ENCODE peak calls at places on chromosomes 5 and 9, in four cellular contexts. M is HepG2, G is GM23338, Y is hepatocyte. R is an unnamed sample.

GRCh38 chr9:121450241-121450640 is 49.4 kb downstream of the GGTA1 start:
- DNase-seq in M (no peak), G (no peak), Y (peak; percentile 46), R (no peak)

GRCh38 chr9:112174965-112175795 is at the start of gene SUSD1:
- DNase-seq in M (peak; percentile 31), G (peak; percentile 72), Y (peak; percentile 74), R (peak; percentile 47)

GRCh38 chr5:176387384-176387925 is 943 bp downstream of the NOP16 start:
- DNase-seq in M (no peak), G (no peak), Y (no peak), R (no peak)

GRCh38 chr5:141199359-141200235 is at the start of gene PCDHB11:
- DNase-seq in M (peak; percentile 6), G (peak; percentile 72), Y (no peak), R (peak; percentile 84)

GRCh38 chr5:155522540-155522939 is 509.0 kb downstream of the KIF4B start:
- DNase-seq in M (no peak), G (no peak), Y (peak; percentile 23), R (no peak)

GRCh38 chr5:78699565-78700143 is 51.1 kb upstream of the LHFPL2 start:
- DNase-seq in M (peak; percentile 64), G (no peak), Y (peak; percentile 83), R (peak; percentile 24)

GRCh38 chr9:137428841-137429545 is 5.8 kb downstream of the NOXA1 start:
- DNase-seq in M (no peak), G (no peak), Y (no peak), R (no peak)

GRCh38 chr9:123425261-123425821 is 69.3 kb downstream of the CRB2 start:
- DNase-seq in M (no peak), G (no peak), Y (no peak), R (no peak)

GRCh38 chr9:23412458-23412857 is 413.6 kb downstream of the ELAVL2 start:
- DNase-seq in M (no peak), G (no peak), Y (no peak), R (no peak)

GRCh38 chr5:171306785-171307591 is 2.1 kb upstream of the TLX3 start:
- DNase-seq in M (no peak), G (peak; percentile 80), Y (no peak), R (no peak)

GRCh38 chr5:53397845-53398244 is 82.6 kb upstream of the FST start:
- DNase-seq in M (no peak), G (no peak), Y (no peak), R (no peak)

GRCh38 chr5:96404191-96404867 is 28.7 kb downstream of the PCSK1 start:
- DNase-seq in M (no peak), G (peak; percentile 5), Y (no peak), R (no peak)

GRCh38 chr5:135944967-135945560 is 9.7 kb downstream of the LECT2 start:
- DNase-seq in M (peak; percentile 86), G (peak; percentile 92), Y (peak; percentile 91), R (peak; percentile 85)

DNA sequence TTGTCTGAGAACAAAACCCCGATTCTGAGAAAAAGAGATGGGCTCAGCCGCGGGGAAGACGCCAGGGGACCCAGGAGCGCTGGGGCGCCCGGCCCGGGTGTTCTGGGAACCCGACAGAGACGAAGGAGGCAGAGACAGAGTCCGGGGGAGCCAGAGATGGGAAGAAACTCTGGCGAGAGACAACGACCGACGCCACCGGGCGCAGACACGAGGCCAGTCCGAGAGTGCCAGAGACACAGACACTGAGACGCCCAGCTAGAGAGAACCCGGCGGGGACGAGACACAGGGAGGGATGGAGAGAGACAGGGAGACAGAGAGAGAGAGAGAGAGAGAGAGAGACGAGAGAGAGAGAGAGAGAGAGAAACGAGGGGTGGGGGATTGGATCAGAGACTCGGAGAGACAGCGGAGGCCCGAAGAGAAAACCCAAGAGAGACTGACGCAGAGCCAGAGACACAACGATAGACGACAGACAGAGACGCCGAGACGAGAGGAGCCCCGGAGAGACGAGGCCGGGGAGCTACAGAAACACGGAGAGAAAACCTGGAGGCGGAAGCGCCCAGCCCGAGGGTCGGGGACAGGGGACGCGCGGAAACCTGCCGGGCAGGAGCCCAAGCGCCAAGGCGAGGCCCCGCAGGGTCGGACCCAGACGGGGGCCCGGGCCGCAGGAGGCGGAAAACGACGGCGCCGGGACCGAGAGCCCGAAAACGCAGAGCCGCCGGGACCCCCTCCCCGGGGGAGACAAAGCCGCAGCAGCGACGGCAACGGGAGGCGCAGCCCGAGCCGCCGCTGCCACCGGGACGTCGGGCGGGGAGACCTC is 3.3 kb downstream of the NR5A1 start:
- DNase-seq in M (no peak), G (peak; percentile 52), Y (no peak), R (peak; percentile 17)
- TF ChIP-seq EZH2 in M (no peak), G (peak; percentile 99), Y (peak; percentile 96), R (peak; percentile 100)

GRCh38 chr9:130970855-130971254 is 31.8 kb upstream of the FIBCD1 start:
- DNase-seq in M (no peak), G (no peak), Y (no peak), R (no peak)

GRCh38 chr9:130973686-130974281 is 34.7 kb upstream of the FIBCD1 start:
- DNase-seq in M (no peak), G (no peak), Y (no peak), R (no peak)

GRCh38 chr9:130972957-130973685 is 34.1 kb upstream of the FIBCD1 start:
- DNase-seq in M (no peak), G (no peak), Y (no peak), R (no peak)

GRCh38 chr9:130971294-130971849 is 32.3 kb upstream of the FIBCD1 start:
- DNase-seq in M (no peak), G (no peak), Y (no peak), R (no peak)

DNA sequence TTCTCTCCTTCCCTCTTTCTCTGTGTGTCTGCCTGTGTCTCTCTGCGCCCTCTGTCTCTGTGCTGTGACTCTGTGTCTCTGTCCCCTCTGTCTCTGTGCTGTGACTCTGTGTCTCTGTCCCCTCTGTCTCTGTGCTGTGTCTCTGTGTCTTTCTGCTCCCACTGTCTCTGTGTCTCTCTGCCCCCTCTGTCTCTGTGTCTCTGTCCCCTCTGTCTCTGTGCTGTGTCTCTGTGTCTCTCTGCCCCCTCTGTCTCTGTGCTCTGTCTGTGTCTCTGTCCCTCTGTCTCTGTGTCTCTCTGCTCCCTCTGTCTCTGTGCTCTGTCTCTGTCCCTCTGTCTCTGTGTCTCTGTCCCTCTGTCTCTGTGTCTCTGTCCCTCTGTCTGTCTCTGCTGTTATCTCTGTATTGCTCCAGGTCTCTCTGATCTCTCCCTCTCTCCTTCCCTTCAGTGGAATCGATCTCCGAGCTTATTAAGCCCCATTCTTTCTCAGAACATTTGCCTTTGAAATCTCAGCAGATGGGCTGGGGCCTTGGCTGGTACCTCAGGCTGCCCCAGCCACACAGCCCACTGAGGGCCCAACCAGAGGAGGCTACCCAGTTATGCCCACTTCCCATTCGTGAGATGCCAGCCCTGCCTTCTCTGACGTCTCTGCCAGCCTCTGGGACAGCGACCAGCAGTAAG is 33.4 kb upstream of the FIBCD1 start:
- DNase-seq in M (no peak), G (no peak), Y (no peak), R (no peak)
- TF ChIP-seq CTCF in M (no peak), G (no peak), Y (no peak), R (no peak)

GRCh38 chr9:110809038-110809595 is 140.5 kb downstream of the MUSK start:
- DNase-seq in M (no peak), G (no peak), Y (no peak), R (no peak)
- H3K4me1 ChIP-seq in M (no peaks in the 10 kb centered on the region), G (peaks cover 7% of the 10 kb centered on the region), Y (no peaks in the 10 kb centered on the region), R (no peaks in the 10 kb centered on the region)

GRCh38 chr5:42143361-42143760 is 218.3 kb downstream of the FBXO4 start:
- DNase-seq in M (no peak), G (no peak), Y (no peak), R (no peak)

GRCh38 chr5:42148813-42149212 is 223.7 kb downstream of the FBXO4 start:
- DNase-seq in M (no peak), G (no peak), Y (no peak), R (no peak)
- TF ChIP-seq EZH2 in M (no peak), G (no peak), Y (no peak), R (no peak)

R was measured in A673.